ENCODE peak calls at places on chromosomes 11 and 22, in seven cellular contexts. D, I, L, M, T, Y and O are unnamed samples.

GRCh38 chr11:342328-342727 is 21.7 kb upstream of the IFITM3 start:
- DNase-seq in M (no peak), I (no peak), T (no peak), Y (no peak), L (no peak), D (no peak), O (no peak)

GRCh38 chr22:41229730-41230398 is 10.9 kb downstream of the CHADL start:
- DNase-seq in M (no peak), T (no peak), Y (no peak), I (no peak), L (no peak), D (no peak), O (no peak)

GRCh38 chr22:49208768-49209252 is 618.9 kb downstream of the BRD1 start:
- DNase-seq in T (no peak), M (peak; percentile 62), L (no peak), D (no peak), I (no peak), Y (no peak), O (no peak)

GRCh38 chr22:50040717-50041116 is 17.4 kb downstream of the TTLL8 start:
- DNase-seq in I (no peak), D (no peak), T (no peak), M (no peak), Y (no peak), L (no peak), O (no peak)

GRCh38 chr11:26780686-26781085 is 58.8 kb upstream of the SLC5A12 start:
- DNase-seq in T (no peak), Y (no peak), M (no peak), I (no peak), D (no peak), L (no peak), O (no peak)

GRCh38 chr22:37316875-37317371 is 34.6 kb downstream of the CYTH4 start:
- DNase-seq in M (no peak), I (peak; percentile 77), D (no peak), Y (peak; percentile 93), L (no peak), T (peak; percentile 69), O (peak; percentile 78)

GRCh38 chr22:48088926-48089536 is 1326.6 kb downstream of the TBC1D22A start:
- DNase-seq in Y (no peak), T (no peak), L (no peak), I (no peak), M (peak; percentile 76), D (no peak), O (no peak)

GRCh38 chr11:34653851-34654490 is 33.1 kb downstream of the EHF start:
- DNase-seq in M (no peak), L (no peak), T (peak; percentile 97), Y (peak; percentile 90), D (no peak), I (no peak), O (peak; percentile 64)

GRCh38 chr11:108472681-108473080 is 5.4 kb upstream of the C11orf65 start:
- DNase-seq in Y (no peak), D (no peak), I (no peak), M (no peak), L (no peak), T (peak; percentile 75), O (no peak)

GRCh38 chr22:43616645-43617044 is 195.5 kb downstream of the EFCAB6 start:
- DNase-seq in Y (no peak), I (no peak), M (no peak), L (no peak), T (no peak), D (no peak), O (peak; percentile 62)

GRCh38 chr11:10303558-10304363 is 1.1 kb upstream of the ADM start:
- DNase-seq in T (peak; percentile 72), M (no peak), I (peak; percentile 33), L (peak; percentile 41), Y (peak; percentile 69), D (no peak), O (peak; percentile 71)

GRCh38 chr22:49930128-49930527 is 11.7 kb downstream of the CRELD2 start:
- DNase-seq in M (no peak), D (no peak), Y (no peak), I (no peak), T (no peak), L (no peak), O (no peak)

GRCh38 chr11:63920126-63920869 is 3.3 kb upstream of the RCOR2 start:
- DNase-seq in T (no peak), D (no peak), L (no peak), M (no peak), I (no peak), Y (peak; percentile 70), O (peak; percentile 95)

GRCh38 chr11:122711831-122712378 is 56.4 kb downstream of the UBASH3B start:
- DNase-seq in I (no peak), L (no peak), M (no peak), T (peak; percentile 75), D (no peak), Y (no peak), O (no peak)

GRCh38 chr11:10604340-10604748 is 35.9 kb upstream of the LYVE1 start:
- DNase-seq in M (no peak), D (no peak), Y (peak; percentile 59), I (no peak), T (peak; percentile 64), L (no peak), O (peak; percentile 20)

GRCh38 chr11:64643927-64644326 is 52.9 kb downstream of the SLC22A12 start:
- DNase-seq in T (no peak), I (no peak), M (no peak), Y (no peak), L (no peak), D (no peak), O (no peak)